ENCODE peak calls at places on chromosomes 12 and 14, in ten cellular contexts. G is C1 segment of cervical spinal cord; O is aorta; J is pulmonary artery endothelial cell; E is activated B cell treated with CpG ODN at 0.5 μM for 24 hours; R is Caki2; S is stimulated activated CD4-positive, alpha-beta T cell treated with anti-CD3 and anti-CD28 coated beads, Interleukin-2, amount 100 ng/mL, for 48 hours; U is activated T-cell treated with anti-CD3 and anti-CD28 coated beads for 24 hours; W is GDM1; X is Kasumi-1. V is an unnamed sample.

GRCh38 chr14:44204061-44204815 is 302.8 kb downstream of the FSCB start:
- DNase-seq in E (no peak), O (no peak), X (no peak), U (no peak), S (no peak), R (no peak), W (no peak), J (no peak), G (no peak), V (no peak)

GRCh38 chr14:98292191-98292590 is 979.8 kb downstream of the BCL11B start:
- DNase-seq in R (no peak), U (no peak), X (no peak), S (no peak), W (no peak), G (no peak), J (no peak), E (no peak), O (no peak), V (no peak)

GRCh38 chr14:63286071-63286470 is 32.7 kb downstream of the GPHB5 start:
- DNase-seq in E (no peak), G (no peak), S (no peak), W (no peak), U (no peak), X (no peak), J (no peak), O (no peak), R (no peak), V (no peak)

GRCh38 chr12:44525806-44526654 is 350.1 kb downstream of the NELL2 start:
- DNase-seq in O (no peak), R (no peak), S (no peak), W (no peak), X (no peak), E (no peak), U (no peak), G (no peak), J (no peak), V (no peak)

GRCh38 chr12:95882080-95882479 is 23.3 kb downstream of the SNRPF start:
- DNase-seq in G (no peak), R (no peak), O (no peak), S (no peak), J (no peak), E (no peak), W (no peak), U (no peak), X (no peak), V (no peak)

GRCh38 chr14:95468416-95469133 is 47.9 kb downstream of the SYNE3 start:
- DNase-seq in W (no peak), R (peak), U (no peak), O (no peak), J (no peak), X (no peak), S (no peak), G (no peak), E (no peak), V (no peak)

GRCh38 chr12:131903270-131904255 is 9.1 kb downstream of the ULK1 start:
- DNase-seq in W (no peak), R (no peak), U (no peak), J (no peak), G (no peak), E (no peak), X (no peak), O (no peak), S (no peak), V (peak)

GRCh38 chr12:119024226-119024810 is 43.0 kb downstream of the SRRM4 start:
- DNase-seq in R (no peak), G (no peak), J (no peak), S (no peak), E (no peak), O (no peak), U (no peak), W (no peak), X (no peak), V (no peak)

GRCh38 chr12:69613351-69613750 is 2.6 kb upstream of the LRRC10 start:
- DNase-seq in W (no peak), X (no peak), J (no peak), O (no peak), G (no peak), U (no peak), R (no peak), S (no peak), E (no peak), V (no peak)

GRCh38 chr12:58750484-58750883 is 169.8 kb downstream of the LRIG3 start:
- DNase-seq in U (no peak), E (no peak), S (no peak), J (no peak), G (no peak), R (peak), W (no peak), X (no peak), O (no peak), V (no peak)

GRCh38 chr12:54428050-54429013 is 9.3 kb upstream of the ITGA5 start:
- DNase-seq in J (peak), R (no peak), E (no peak), G (no peak), O (peak), U (no peak), W (peak), X (peak), S (no peak), V (no peak)

GRCh38 chr12:6612247-6612646 is 5.1 kb upstream of the CHD4 start:
- DNase-seq in S (no peak), R (no peak), W (no peak), U (no peak), E (no peak), O (no peak), X (no peak), J (no peak), G (peak), V (no peak)

GRCh38 chr14:71328183-71328582 is 420.9 kb downstream of the PCNX1 start:
- DNase-seq in S (no peak), U (no peak), W (no peak), J (no peak), R (no peak), G (no peak), X (no peak), O (no peak), E (no peak), V (no peak)

GRCh38 chr14:70254476-70254961 is 65.8 kb upstream of the SLC8A3 start:
- DNase-seq in G (no peak), U (no peak), E (no peak), S (no peak), X (no peak), R (peak), O (no peak), W (no peak), J (no peak), V (peak)

GRCh38 chr12:50574621-50575348 is 70.0 kb downstream of the DIP2B start:
- DNase-seq in U (no peak), S (no peak), X (no peak), G (peak), J (no peak), W (no peak), R (no peak), O (no peak), E (no peak), V (no peak)

GRCh38 chr14:63891148-63891964 is 38.6 kb downstream of the SYNE2 start:
- DNase-seq in X (no peak), S (no peak), J (no peak), U (no peak), G (peak), R (no peak), W (no peak), E (no peak), O (no peak), V (no peak)

GRCh38 chr12:65741662-65742480 is 82.4 kb upstream of the HMGA2 start:
- DNase-seq in W (no peak), X (no peak), O (no peak), J (no peak), S (no peak), U (no peak), R (peak), E (no peak), G (no peak), V (no peak)

GRCh38 chr12:27919671-27920235 is 52.8 kb downstream of the PTHLH start:
- DNase-seq in R (no peak), U (no peak), E (no peak), X (no peak), G (no peak), S (no peak), O (no peak), J (no peak), W (no peak), V (no peak)

GRCh38 chr14:54574528-54574927 is 7.6 kb downstream of the SAMD4A start:
- DNase-seq in G (no peak), W (no peak), J (no peak), E (no peak), X (no peak), S (no peak), U (no peak), R (no peak), O (no peak), V (no peak)

V was measured in spleen.